ENCODE peak calls at places on chromosomes 13 and 19, in five cellular contexts. H is stomach, V is A549, Y is transverse colon, U is SK-N-SH. T is an unnamed sample.

GRCh38 chr13:24459234-24459633 is 53.3 kb downstream of the PARP4 start:
- DNase-seq in Y (no peak), H (no peak), U (no peak), V (no peak), T (no peak)

GRCh38 chr13:20489185-20489820 is 36.4 kb downstream of the CRYL1 start:
- DNase-seq in V (no peak), Y (peak; percentile 52), U (no peak), H (peak; percentile 49), T (no peak)

GRCh38 chr13:112158961-112159360 is 92.0 kb downstream of the SOX1 start:
- DNase-seq in H (no peak), U (no peak), Y (no peak), V (no peak), T (no peak)

GRCh38 chr19:33186431-33186830 is 7.7 kb upstream of the LRP3 start:
- DNase-seq in U (no peak), V (no peak), Y (no peak), H (no peak), T (no peak)

GRCh38 chr13:70249332-70250064 is 141.2 kb upstream of the KLHL1 start:
- DNase-seq in V (peak; percentile 55), U (no peak), Y (no peak), H (no peak), T (no peak)

GRCh38 chr19:12764698-12765097 is 10.7 kb downstream of the HOOK2 start:
- DNase-seq in U (no peak), Y (no peak), H (no peak), V (no peak), T (no peak)

GRCh38 chr19:15402411-15403150 is 16.2 kb downstream of the AKAP8L start:
- DNase-seq in V (no peak), U (no peak), Y (no peak), H (no peak), T (no peak)

GRCh38 chr19:2212861-2213711 is 23.0 kb downstream of the PLEKHJ1 start:
- DNase-seq in Y (peak; percentile 87), U (no peak), H (peak; percentile 78), V (no peak), T (no peak)

GRCh38 chr19:48329167-48329891 is 4.0 kb downstream of the EMP3 start:
- DNase-seq in Y (peak; percentile 49), V (no peak), H (no peak), U (no peak), T (no peak)

GRCh38 chr19:4371209-4371897 is 28.0 kb downstream of the MPND start:
- DNase-seq in V (no peak), U (no peak), Y (no peak), H (no peak), T (no peak)

GRCh38 chr19:12996542-12997094 is 1.3 kb downstream of the NFIX start:
- DNase-seq in Y (no peak), V (no peak), U (peak; percentile 52), H (peak; percentile 62), T (no peak)

GRCh38 chr13:49022472-49023144 is 46.9 kb downstream of the FNDC3A start:
- DNase-seq in Y (no peak), V (no peak), H (no peak), U (no peak), T (no peak)

GRCh38 chr13:104286566-104287290 is 1220.5 kb upstream of the SLC10A2 start:
- DNase-seq in H (no peak), V (no peak), Y (no peak), U (no peak), T (no peak)

GRCh38 chr19:3838661-3839060 is 30.2 kb downstream of the ZFR2 start:
- DNase-seq in H (no peak), U (peak; percentile 20), V (no peak), Y (no peak), T (no peak)

GRCh38 chr13:102642475-102642874 is 45.7 kb downstream of the TPP2 start:
- DNase-seq in V (no peak), U (no peak), H (peak; percentile 92), Y (peak; percentile 61), T (no peak)

GRCh38 chr13:76552807-76553206 is 333.4 kb downstream of the KCTD12 start:
- DNase-seq in V (no peak), H (no peak), U (no peak), Y (no peak), T (no peak)

GRCh38 chr13:54185785-54186184 is 1157.2 kb downstream of the OLFM4 start:
- DNase-seq in Y (no peak), H (no peak), U (no peak), V (no peak), T (no peak)

GRCh38 chr19:37403403-37403802 is 32.5 kb downstream of the ZNF527 start:
- DNase-seq in H (no peak), U (no peak), Y (no peak), V (no peak), T (no peak)

GRCh38 chr19:18007939-18008673 is at the start of gene ARRDC2:
- DNase-seq in U (peak; percentile 100), Y (peak; percentile 91), V (no peak), H (peak; percentile 90), T (peak; percentile 98)
- TF ChIP-seq EP300 in U (no peak), Y (no peak), V (no peak), H (no peak), T (no peak)

GRCh38 chr13:107480130-107480529 is 735.2 kb downstream of the LIG4 start:
- DNase-seq in Y (no peak), U (no peak), V (no peak), H (no peak), T (no peak)
- H3K4me1 ChIP-seq in Y (no peaks in the 10 kb centered on the region), U (no peaks in the 10 kb centered on the region), V (no peaks in the 10 kb centered on the region), H (no peaks in the 10 kb centered on the region), T (no peaks in the 10 kb centered on the region)

GRCh38 chr19:46990998-46991676 is 28.5 kb upstream of the NPAS1 start:
- DNase-seq in U (peak; percentile 85), H (peak; percentile 80), V (peak; percentile 85), Y (peak; percentile 86), T (peak; percentile 94)
- TF ChIP-seq EP300 in U (no peak), H (no peak), V (no peak), Y (no peak), T (no peak)

GRCh38 chr13:40981949-40982348 is 37.2 kb downstream of the ELF1 start:
- DNase-seq in H (no peak), U (no peak), V (no peak), Y (no peak), T (no peak)

GRCh38 chr13:40980466-40980865 is 38.6 kb downstream of the ELF1 start:
- DNase-seq in Y (no peak), H (no peak), V (no peak), U (no peak), T (no peak)

GRCh38 chr13:40982772-40983171 is 36.3 kb downstream of the ELF1 start:
- DNase-seq in Y (peak; percentile 41), H (no peak), V (no peak), U (peak; percentile 38), T (no peak)

GRCh38 chr13:40981361-40981760 is 37.8 kb downstream of the ELF1 start:
- DNase-seq in Y (no peak), U (no peak), V (no peak), H (no peak), T (no peak)

DNA sequence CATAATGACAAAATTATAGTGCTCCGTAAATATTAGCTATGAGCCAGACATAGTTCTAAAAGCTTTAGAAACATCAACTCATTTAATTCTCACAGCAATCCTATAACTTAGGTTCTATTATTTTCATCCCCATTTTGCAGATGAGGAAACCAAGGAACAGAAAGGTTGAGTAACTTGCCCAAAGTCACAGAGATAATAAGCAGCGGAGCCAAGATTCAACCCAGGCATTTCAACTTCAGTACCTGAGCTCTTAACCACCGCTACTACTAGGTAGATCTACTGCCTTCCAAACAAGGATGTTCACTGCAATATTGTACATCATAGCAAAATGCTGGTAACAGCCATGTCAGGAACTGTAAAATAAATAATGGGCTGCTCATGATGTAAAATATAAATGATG is 39.9 kb downstream of the ELF1 start:
- DNase-seq in V (no peak), U (no peak), H (no peak), Y (no peak), T (no peak)
- H3K4me1 ChIP-seq in V (peaks cover 25% of the 10 kb centered on the region), U (peaks cover 3% of the 10 kb centered on the region), H (peaks cover 33% of the 10 kb centered on the region), Y (peaks cover 50% of the 10 kb centered on the region), T (peaks cover 58% of the 10 kb centered on the region)

GRCh38 chr13:43389573-43389972 is 366.2 kb downstream of the DNAJC15 start:
- DNase-seq in Y (no peak), H (no peak), U (no peak), V (no peak), T (no peak)

GRCh38 chr13:43390582-43390981 is 367.2 kb downstream of the DNAJC15 start:
- DNase-seq in Y (no peak), U (no peak), V (no peak), H (no peak), T (no peak)

GRCh38 chr13:43388282-43389034 is 365.1 kb downstream of the DNAJC15 start:
- DNase-seq in H (peak; percentile 47), V (no peak), U (no peak), Y (no peak), T (no peak)

GRCh38 chr13:43390101-43390500 is 366.7 kb downstream of the DNAJC15 start:
- DNase-seq in V (no peak), Y (no peak), U (no peak), H (no peak), T (no peak)

GRCh38 chr13:43387880-43388279 is 364.5 kb downstream of the DNAJC15 start:
- DNase-seq in U (no peak), V (no peak), H (no peak), Y (no peak), T (no peak)
- TF ChIP-seq EP300 in U (no peak), V (no peak), H (no peak), Y (no peak), T (no peak)

GRCh38 chr19:58556633-58557252 is 1.7 kb downstream of the UBE2M start:
- DNase-seq in Y (no peak), V (no peak), H (no peak), U (no peak), T (no peak)
- H3K4me1 ChIP-seq in Y (peaks cover 36% of the 10 kb centered on the region), V (peaks cover 42% of the 10 kb centered on the region), H (peaks cover 60% of the 10 kb centered on the region), U (peaks cover 58% of the 10 kb centered on the region), T (peaks cover 69% of the 10 kb centered on the region)